ENCODE peak calls at places on chromosomes 4 and X, in four cellular contexts. S, H, T and M are unnamed samples.

GRCh38 chrX:13499736-13500135 is 69.7 kb upstream of the EGFL6 start:
- DNase-seq in S (no peak), H (no peak), T (no peak), M (no peak)

GRCh38 chrX:129983575-129984131 is 1.2 kb downstream of the BCORL1 start:
- DNase-seq in S (no peak), H (peak; percentile 44), T (peak; percentile 24), M (no peak)

GRCh38 chr4:29972121-29972520 is 748.0 kb upstream of the PCDH7 start:
- DNase-seq in S (no peak), H (no peak), T (no peak), M (no peak)

GRCh38 chrX:138794285-138794684 is 82.8 kb upstream of the FGF13 start:
- DNase-seq in S (no peak), H (no peak), T (no peak), M (no peak)

GRCh38 chr4:54658321-54659093 is 750 bp downstream of the KIT start:
- DNase-seq in S (peak; percentile 57), H (peak; percentile 55), T (peak; percentile 45), M (no peak)

GRCh38 chrX:12843668-12844279 is 23.1 kb upstream of the TLR7 start:
- DNase-seq in S (no peak), H (no peak), T (no peak), M (no peak)

GRCh38 chr4:169620846-169621228 is 459 bp downstream of the CLCN3 start:
- DNase-seq in S (peak; percentile 15), H (no peak), T (peak; percentile 43), M (no peak)

GRCh38 chrX:105375816-105376215 is 155.3 kb upstream of the TEX13A start:
- DNase-seq in S (no peak), H (no peak), T (no peak), M (no peak)

GRCh38 chrX:2417205-2417604 is 83.6 kb downstream of the DHRSX start:
- DNase-seq in S (no peak), H (no peak), T (no peak), M (no peak)